ENCODE peak calls at places on chromosomes 5 and 9, in eight cellular contexts. U, C, E, Z, F, V, R and L are unnamed samples.
A peak's percentile ranks its signal among the peaks of the same experiment; 100 is the strongest.

GRCh38 chr5:139275536-139276297 is 17.8 kb upstream of the MATR3 start:
- DNase-seq in U (no peak), C (no peak), Z (no peak), E (no peak), R (no peak), F (peak; percentile 62), V (peak; percentile 42), L (no peak)

GRCh38 chr5:1006656-1007071 is 1.9 kb upstream of the NKD2 start:
- DNase-seq in U (no peak), Z (peak; percentile 36), R (no peak), V (no peak), E (no peak), F (no peak), C (no peak), L (no peak)

GRCh38 chr5:1177826-1178528 is 23.4 kb upstream of the SLC6A19 start:
- DNase-seq in Z (no peak), V (no peak), C (no peak), E (no peak), U (no peak), F (no peak), R (no peak), L (no peak)

GRCh38 chr5:175098301-175098700 is 345.7 kb downstream of the DRD1 start:
- DNase-seq in F (no peak), Z (no peak), R (no peak), E (no peak), U (no peak), C (no peak), V (no peak), L (no peak)

GRCh38 chr9:4842734-4843133 is 50.0 kb downstream of the RCL1 start:
- DNase-seq in F (no peak), R (no peak), U (no peak), V (no peak), Z (no peak), E (no peak), C (no peak), L (no peak)

GRCh38 chr9:5843450-5844249 is 10.7 kb upstream of the ERMP1 start:
- DNase-seq in R (peak; percentile 49), C (peak; percentile 41), F (no peak), U (no peak), Z (no peak), V (no peak), E (no peak), L (no peak)

GRCh38 chr5:134874831-134875655 is 872 bp downstream of the TXNDC15 start:
- DNase-seq in F (peak; percentile 90), V (peak; percentile 51), Z (peak; percentile 43), R (peak; percentile 86), E (no peak), U (peak; percentile 3), C (peak; percentile 92), L (peak; percentile 56)

GRCh38 chr9:136916330-136917184 is 28.0 kb downstream of the FBXW5 start:
- DNase-seq in R (no peak), V (no peak), U (no peak), E (no peak), C (no peak), F (no peak), Z (no peak), L (no peak)

GRCh38 chr5:33409435-33410146 is 31.2 kb upstream of the TARS1 start:
- DNase-seq in C (peak; percentile 58), Z (no peak), F (no peak), V (no peak), E (no peak), U (no peak), R (peak; percentile 70), L (no peak)

GRCh38 chr5:154038604-154039457 is at the start of the genes FAM114A2 and MFAP3:
- DNase-seq in Z (peak; percentile 85), V (peak; percentile 92), C (peak; percentile 85), E (peak; percentile 73), U (peak; percentile 81), F (peak; percentile 97), R (peak; percentile 90), L (peak; percentile 92)

GRCh38 chr9:85332487-85332886 is 409.3 kb downstream of the AGTPBP1 start:
- DNase-seq in F (peak; percentile 43), U (no peak), Z (no peak), R (no peak), C (no peak), E (no peak), V (peak; percentile 40), L (no peak)
- TF ChIP-seq CTCF in F (no peak), U (no peak), Z (peak; percentile 25), R (no peak), C (peak; percentile 33), E (peak; percentile 51), V (peak; percentile 42), L (no peak)

GRCh38 chr5:14208071-14209021 is 65.2 kb downstream of the TRIO start:
- DNase-seq in R (peak; percentile 69), Z (no peak), F (peak; percentile 73), U (no peak), C (peak; percentile 89), V (peak; percentile 54), E (no peak), L (peak; percentile 57)
- TF ChIP-seq CTCF in R (no peak), Z (no peak), F (no peak), U (no peak), C (no peak), V (no peak), E (no peak), L (no peak)

GRCh38 chr5:78591972-78592700 is 56.4 kb downstream of the LHFPL2 start:
- DNase-seq in C (no peak), E (no peak), V (no peak), F (no peak), R (peak; percentile 58), U (no peak), Z (no peak), L (peak; percentile 46)

GRCh38 chr5:78589928-78590327 is 58.6 kb downstream of the LHFPL2 start:
- DNase-seq in U (no peak), F (no peak), R (no peak), C (no peak), Z (no peak), E (no peak), V (no peak), L (no peak)

GRCh38 chr5:78593465-78593864 is 55.1 kb downstream of the LHFPL2 start:
- DNase-seq in E (no peak), Z (no peak), V (no peak), F (no peak), U (no peak), R (no peak), C (no peak), L (no peak)

GRCh38 chr5:78592735-78593386 is 55.7 kb downstream of the LHFPL2 start:
- DNase-seq in E (no peak), U (no peak), R (peak; percentile 38), C (no peak), V (no peak), F (no peak), Z (no peak), L (no peak)

DNA sequence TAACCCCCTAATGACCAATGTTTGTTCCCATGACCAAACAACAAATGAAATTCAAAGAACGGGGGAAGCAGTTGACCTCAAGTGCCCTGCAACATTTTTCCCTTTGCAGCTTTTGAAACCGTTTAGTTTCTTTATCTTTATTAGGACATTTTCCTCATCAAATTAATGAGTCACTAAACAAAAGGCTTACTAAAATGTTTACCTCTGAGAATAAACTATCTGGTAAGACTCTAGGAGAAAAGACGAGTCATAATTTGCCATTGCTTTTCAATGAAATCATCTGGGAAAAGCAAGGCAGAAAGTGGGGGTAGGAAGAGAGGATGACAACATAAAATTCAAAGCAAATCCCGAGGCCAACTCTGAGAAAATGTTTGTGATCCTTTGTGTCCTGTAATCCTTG is 57.3 kb downstream of the LHFPL2 start:
- DNase-seq in V (peak; percentile 29), E (no peak), U (no peak), C (peak; percentile 74), R (peak; percentile 75), F (peak; percentile 64), Z (no peak), L (no peak)
- TF ChIP-seq CTCF in V (no peak), E (no peak), U (no peak), C (no peak), R (no peak), F (no peak), Z (no peak), L (no peak)

GRCh38 chr5:109080896-109081295 is 328.9 kb downstream of the PJA2 start:
- DNase-seq in U (no peak), E (no peak), C (no peak), R (no peak), F (no peak), V (peak; percentile 3), Z (no peak), L (no peak)

GRCh38 chr5:109076741-109077140 is 329.0 kb downstream of the FER start:
- DNase-seq in R (no peak), U (no peak), E (no peak), F (no peak), V (no peak), Z (no peak), C (no peak), L (no peak)

GRCh38 chr5:109083937-109084336 is 325.8 kb downstream of the PJA2 start:
- DNase-seq in C (no peak), Z (no peak), F (peak; percentile 42), E (no peak), V (no peak), U (no peak), R (no peak), L (no peak)

GRCh38 chr5:109078448-109078847 is 330.8 kb downstream of the FER start:
- DNase-seq in U (no peak), Z (no peak), C (no peak), F (no peak), E (no peak), R (no peak), V (no peak), L (no peak)

DNA sequence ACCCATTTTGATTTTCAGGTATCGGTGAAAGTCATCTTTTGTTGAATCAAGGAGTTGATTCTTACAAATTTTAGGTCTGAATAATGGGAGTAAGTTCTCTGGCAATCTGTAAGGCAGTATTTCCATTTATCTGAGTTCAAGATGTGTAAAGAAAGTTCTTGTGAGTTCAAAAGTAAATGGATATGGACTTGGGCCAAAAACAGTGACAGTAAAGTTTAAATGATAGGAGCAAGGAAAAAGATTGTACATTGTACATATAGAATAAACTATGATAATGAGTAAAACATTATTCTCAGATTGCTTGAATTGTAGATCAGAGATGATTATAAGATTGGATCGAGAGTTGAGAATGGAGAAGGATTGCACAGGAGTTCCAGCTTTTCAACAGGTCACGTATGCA is 329.3 kb downstream of the PJA2 start:
- DNase-seq in C (no peak), F (no peak), Z (no peak), V (no peak), E (no peak), R (no peak), U (no peak), L (no peak)
- TF ChIP-seq CTCF in C (no peak), F (no peak), Z (no peak), V (no peak), E (no peak), R (no peak), U (no peak), L (no peak)

DNA sequence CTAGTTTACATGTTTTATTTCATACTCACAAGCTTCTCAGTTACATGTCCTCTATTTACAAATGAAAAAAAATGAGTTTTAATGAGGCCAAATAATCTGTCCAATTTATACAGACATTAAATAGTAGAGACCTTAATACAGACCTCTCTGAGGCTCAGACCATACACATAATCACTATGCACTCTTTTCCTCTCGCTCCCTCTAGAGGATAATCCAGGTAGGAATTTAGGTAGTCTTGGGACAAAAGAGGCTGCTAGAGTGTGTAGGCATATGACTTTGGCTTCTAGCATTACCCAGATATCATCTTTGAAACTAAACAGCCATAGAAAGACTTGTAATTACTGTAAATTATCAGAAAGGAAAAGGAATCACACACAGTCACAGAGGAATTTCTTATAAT is 444.7 kb downstream of the HINT1 start:
- DNase-seq in V (peak; percentile 35), Z (no peak), E (no peak), U (no peak), R (peak; percentile 69), C (peak; percentile 71), F (peak; percentile 58), L (no peak)
- TF ChIP-seq CTCF in V (peak; percentile 30), Z (no peak), E (peak; percentile 79), U (no peak), R (peak; percentile 69), C (peak; percentile 76), F (peak; percentile 78), L (no peak)